ENCODE peak calls at places on chromosomes 16 and 17, in four cellular contexts. Y, A, E and B are unnamed samples. For H3K4me1, the result is how much of the 10 kb centered on the place peaks cover.

GRCh38 chr17:39591958-39592954 is 15.5 kb downstream of the NEUROD2 start:
- DNase-seq in A (peak), E (peak), Y (no peak), B (no peak)

GRCh38 chr16:24568392-24568791 is 29.0 kb downstream of the RBBP6 start:
- DNase-seq in A (no peak), E (no peak), Y (no peak), B (no peak)

GRCh38 chr17:27457731-27458523 is 1.7 kb downstream of the KSR1 start:
- DNase-seq in A (peak), E (no peak), Y (no peak), B (peak)

GRCh38 chr17:57675988-57676387 is 69.1 kb downstream of the CCDC182 start:
- DNase-seq in A (no peak), E (no peak), Y (no peak), B (no peak)

GRCh38 chr17:7356072-7356549 is 1.2 kb downstream of the TMEM95 start:
- DNase-seq in E (peak), Y (peak), A (peak), B (peak)

GRCh38 chr17:47697948-47698711 is 4.2 kb downstream of the TBKBP1 start:
- DNase-seq in E (no peak), Y (no peak), A (no peak), B (no peak)

GRCh38 chr16:80924372-80924978 is 82.2 kb downstream of the CMC2 start:
- DNase-seq in E (peak), Y (no peak), A (peak), B (peak)

GRCh38 chr17:82267575-82268379 is 5.7 kb downstream of the CSNK1D start:
- DNase-seq in E (no peak), A (no peak), Y (peak), B (no peak)

GRCh38 chr17:41177727-41178271 is at the start of gene KRTAP4-2:
- DNase-seq in Y (no peak), E (no peak), A (no peak), B (no peak)

GRCh38 chr16:15536813-15537212 is 102.4 kb downstream of the BMERB1 start:
- DNase-seq in E (no peak), A (no peak), Y (no peak), B (no peak)

GRCh38 chr16:56675685-56676210 is 6.1 kb downstream of the MT1H start:
- DNase-seq in Y (peak), A (no peak), E (peak), B (no peak)

GRCh38 chr16:84766978-84767773 is 52.6 kb upstream of the CRISPLD2 start:
- DNase-seq in Y (no peak), E (no peak), A (no peak), B (no peak)

GRCh38 chr17:80259642-80260535 is 763 bp upstream of the RNF213 start:
- DNase-seq in A (peak), E (peak), Y (peak), B (peak)

GRCh38 chr17:6269474-6269873 is 165.4 kb downstream of the AIPL1 start:
- DNase-seq in Y (no peak), E (peak), A (peak), B (peak)

GRCh38 chr17:66684256-66684655 is 150.7 kb upstream of the CACNG5 start:
- DNase-seq in E (no peak), A (no peak), Y (no peak), B (no peak)

GRCh38 chr16:2386990-2387389 is 42.3 kb upstream of the CCNF start:
- DNase-seq in A (no peak), Y (no peak), E (no peak), B (no peak)

GRCh38 chr16:84754353-84754856 is 54.6 kb downstream of the USP10 start:
- DNase-seq in E (peak), A (peak), Y (peak), B (peak)

GRCh38 chr16:79628501-79628975 is 28.0 kb upstream of the MAF start:
- DNase-seq in E (no peak), Y (peak), A (no peak), B (no peak)

GRCh38 chr17:27569257-27569722 is 61.7 kb upstream of the LGALS9 start:
- DNase-seq in E (no peak), A (peak), Y (peak), B (peak)

GRCh38 chr16:85653226-85653917 is 35.4 kb downstream of the GINS2 start:
- DNase-seq in E (no peak), A (no peak), Y (no peak), B (no peak)

GRCh38 chr17:67606471-67606870 is 111.3 kb upstream of the NOL11 start:
- DNase-seq in E (no peak), Y (no peak), A (no peak), B (peak)

GRCh38 chr17:77385750-77386501 is 245.2 kb downstream of the SEC14L1 start:
- DNase-seq in Y (no peak), E (no peak), A (no peak), B (no peak)

GRCh38 chr16:23668225-23668624 is 10.5 kb upstream of the PLK1 start:
- DNase-seq in Y (no peak), E (no peak), A (no peak), B (no peak)

GRCh38 chr17:71516149-71516548 is 604.7 kb upstream of the SOX9 start:
- DNase-seq in Y (no peak), E (no peak), A (no peak), B (no peak)

GRCh38 chr16:78648517-78648916 is 549.1 kb downstream of the WWOX start:
- DNase-seq in E (no peak), Y (no peak), A (no peak), B (no peak)

GRCh38 chr17:58312021-58312630 is 16.5 kb downstream of the TSPOAP1 start:
- DNase-seq in E (no peak), A (no peak), Y (no peak), B (peak)

GRCh38 chr16:88938119-88938932 is 38.7 kb downstream of the CBFA2T3 start:
- DNase-seq in E (no peak), Y (peak), A (no peak), B (no peak)

DNA sequence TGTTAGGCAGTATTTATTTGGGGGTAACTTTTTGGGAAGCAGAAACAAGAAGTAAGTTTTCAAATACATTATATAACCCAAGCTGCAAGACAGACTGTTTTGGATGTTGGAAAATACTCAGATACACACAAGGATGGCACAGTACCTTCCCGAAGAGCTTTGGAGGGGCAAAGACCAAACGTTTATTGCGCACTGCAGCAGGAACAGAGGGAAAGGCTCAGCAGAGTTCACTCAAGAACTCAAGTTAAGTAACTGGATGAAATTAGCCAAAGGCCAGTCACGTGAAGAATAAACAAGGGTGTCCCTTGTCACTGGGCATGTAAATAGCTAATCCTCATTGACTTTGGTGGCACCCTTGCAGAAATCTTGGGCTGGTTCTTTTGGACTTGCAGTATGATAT is 2.8 kb downstream of the PDK2 start:
- DNase-seq in A (no peak), Y (no peak), E (no peak), B (no peak)
- H3K4me1 ChIP-seq in A (under half), Y (under half), E (under half), B (under half)

GRCh38 chr16:30079480-30079879 is 3.7 kb downstream of the PPP4C start:
- DNase-seq in A (no peak), Y (no peak), E (no peak), B (no peak)
- H3K4me1 ChIP-seq in A (under half), Y (under half), E (under half), B (under half)

GRCh38 chr17:59530561-59530960 is 34.8 kb upstream of the DHX40 start:
- DNase-seq in Y (no peak), A (no peak), E (no peak), B (no peak)
- H3K4me1 ChIP-seq in Y (under half), A (under half), E (under half), B (under half)

DNA sequence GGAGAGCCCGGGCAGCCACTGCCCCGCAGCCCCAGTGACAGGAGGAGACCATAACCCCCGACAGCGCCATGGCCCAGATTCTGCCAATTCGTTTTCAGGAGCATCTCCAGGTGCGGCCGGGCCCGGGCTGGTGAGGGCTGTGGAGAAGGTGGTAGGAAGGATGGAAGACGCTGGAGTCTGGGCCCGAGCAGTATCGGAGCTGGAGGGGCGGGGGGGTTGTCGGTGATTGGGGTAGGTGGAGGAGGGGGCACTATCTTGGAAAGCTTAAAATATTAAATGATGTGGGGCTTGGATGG is 317 bp downstream of the CLTC start:
- DNase-seq in A (no peak), E (no peak), Y (no peak), B (no peak)
- H3K4me1 ChIP-seq in A (under half), E (under half), Y (under half), B (under half)

GRCh38 chr17:4509402-4509801 is 10.7 kb downstream of the SPNS2 start:
- DNase-seq in E (no peak), A (no peak), Y (peak), B (no peak)

GRCh38 chr17:4512156-4513112 is 13.8 kb downstream of the SPNS2 start:
- DNase-seq in A (no peak), Y (no peak), E (no peak), B (no peak)

GRCh38 chr17:4511199-4511932 is 12.7 kb downstream of the SPNS2 start:
- DNase-seq in E (no peak), A (no peak), Y (no peak), B (no peak)

GRCh38 chr17:4509923-4510614 is 11.4 kb downstream of the SPNS2 start:
- DNase-seq in E (no peak), Y (no peak), A (no peak), B (no peak)

GRCh38 chr17:4510615-4510941 is 11.9 kb downstream of the SPNS2 start:
- DNase-seq in A (no peak), E (no peak), Y (no peak), B (no peak)
- H3K4me1 ChIP-seq in A (under half), E (under half), Y (under half), B (under half)